ENCODE peak calls at places on chromosomes 2 and 18, in five cellular contexts. K, S, Y, J and T are unnamed samples.

GRCh38 chr2:96264656-96265348 is 995 bp downstream of the TMEM127 start:
- DNase-seq in K (no peak), S (no peak), Y (no peak), J (peak; percentile 54), T (peak; percentile 43)

GRCh38 chr2:101480764-101481163 is 5.9 kb upstream of the RFX8 start:
- DNase-seq in K (no peak), S (no peak), Y (no peak), J (no peak), T (no peak)

GRCh38 chr2:72993585-72994280 is 76.4 kb downstream of the EMX1 start:
- DNase-seq in K (peak; percentile 14), S (peak; percentile 52), Y (no peak), J (no peak), T (no peak)

GRCh38 chr2:193868833-193869232 is 1674.1 kb upstream of the TMEFF2 start:
- DNase-seq in K (no peak), S (no peak), Y (no peak), J (no peak), T (no peak)

GRCh38 chr2:26175191-26175715 is 2.4 kb downstream of the GAREM2 start:
- DNase-seq in K (no peak), S (no peak), Y (no peak), J (no peak), T (no peak)

GRCh38 chr2:181954538-181954883 is 31.1 kb upstream of the PPP1R1C start:
- DNase-seq in K (no peak), S (no peak), Y (no peak), J (no peak), T (no peak)

GRCh38 chr2:163982938-163983337 is 247.1 kb upstream of the FIGN start:
- DNase-seq in K (no peak), S (no peak), Y (no peak), J (no peak), T (no peak)

GRCh38 chr2:12213222-12213621 is 466.8 kb downstream of the LPIN1 start:
- DNase-seq in K (no peak), S (no peak), Y (no peak), J (no peak), T (no peak)

GRCh38 chr2:129877289-129877741 is 102.2 kb upstream of the RAB6C start:
- DNase-seq in K (peak; percentile 90), S (peak; percentile 94), Y (peak; percentile 92), J (no peak), T (peak; percentile 74)

GRCh38 chr2:112768432-112768831 is 4.0 kb upstream of the CKAP2L start:
- DNase-seq in K (no peak), S (no peak), Y (no peak), J (no peak), T (no peak)

GRCh38 chr2:130336150-130336876 is 6.4 kb upstream of the IMP4 start:
- DNase-seq in K (no peak), S (no peak), Y (no peak), J (peak; percentile 32), T (no peak)

GRCh38 chr2:223837290-223838061 is at the start of gene AP1S3:
- DNase-seq in K (peak; percentile 84), S (peak; percentile 93), Y (peak; percentile 80), J (peak; percentile 69), T (peak; percentile 77)

GRCh38 chr2:85578243-85579180 is 1.1 kb downstream of the VAMP8 start:
- DNase-seq in K (peak; percentile 63), S (peak; percentile 91), Y (no peak), J (no peak), T (no peak)

GRCh38 chr2:214960677-214961076 is 151.2 kb upstream of the BARD1 start:
- DNase-seq in K (no peak), S (no peak), Y (no peak), J (no peak), T (no peak)

GRCh38 chr2:140472676-140473075 is 1658.1 kb downstream of the LRP1B start:
- DNase-seq in K (no peak), S (no peak), Y (no peak), J (no peak), T (no peak)

GRCh38 chr2:235106874-235107639 is 155.2 kb downstream of the SH3BP4 start:
- DNase-seq in K (peak; percentile 69), S (no peak), Y (peak; percentile 64), J (peak; percentile 79), T (peak; percentile 18)

GRCh38 chr2:105906481-105906880 is 161.8 kb downstream of the NCK2 start:
- DNase-seq in K (no peak), S (no peak), Y (no peak), J (no peak), T (no peak)

GRCh38 chr2:219624565-219624964 is 2.9 kb upstream of the SLC4A3 start:
- DNase-seq in K (no peak), S (peak; percentile 64), Y (no peak), J (no peak), T (no peak)

GRCh38 chr2:113823729-113824595 is 65.9 kb upstream of the ACTR3 start:
- DNase-seq in K (no peak), S (no peak), Y (no peak), J (no peak), T (no peak)

GRCh38 chr2:31980674-31981356 is 30.0 kb downstream of the MEMO1 start:
- DNase-seq in K (no peak), S (no peak), Y (no peak), J (peak; percentile 25), T (peak; percentile 47)

GRCh38 chr2:89763581-89764485 is 1072.4 kb downstream of the RPIA start:
- DNase-seq in K (peak; percentile 25), S (peak; percentile 75), Y (no peak), J (no peak), T (no peak)

GRCh38 chr2:46540496-46541342 is 61.4 kb downstream of the TMEM247 start:
- DNase-seq in K (no peak), S (no peak), Y (no peak), J (peak; percentile 42), T (no peak)

GRCh38 chr2:98691307-98691706 is 39.6 kb downstream of the MGAT4A start:
- DNase-seq in K (no peak), S (no peak), Y (no peak), J (peak; percentile 48), T (no peak)

GRCh38 chr2:28270456-28271146 is 122.1 kb upstream of the FOSL2 start:
- DNase-seq in K (no peak), S (no peak), Y (no peak), J (no peak), T (no peak)

GRCh38 chr2:160293401-160293911 is 93.4 kb upstream of the ITGB6 start:
- DNase-seq in K (no peak), S (no peak), Y (no peak), J (no peak), T (no peak)

GRCh38 chr2:145283131-145283530 is 763.2 kb upstream of the ZEB2 start:
- DNase-seq in K (no peak), S (no peak), Y (no peak), J (no peak), T (no peak)
- TF ChIP-seq POLR2AphosphoS5 in K (no peak), S (no peak), Y (no peak), J (no peak), T (no peak)

GRCh38 chr2:54330226-54331094 is 74.4 kb upstream of the TSPYL6 start:
- DNase-seq in K (peak; percentile 97), S (peak; percentile 96), Y (peak; percentile 96), J (peak; percentile 95), T (peak; percentile 84)

GRCh38 chr2:54329482-54330225 is 73.6 kb upstream of the TSPYL6 start:
- DNase-seq in K (no peak), S (no peak), Y (no peak), J (peak; percentile 44), T (no peak)

GRCh38 chr2:54336136-54336976 is 80.3 kb upstream of the TSPYL6 start:
- DNase-seq in K (no peak), S (no peak), Y (no peak), J (no peak), T (no peak)

GRCh38 chr2:54332386-54332785 is 76.4 kb upstream of the TSPYL6 start:
- DNase-seq in K (no peak), S (no peak), Y (no peak), J (no peak), T (no peak)

DNA sequence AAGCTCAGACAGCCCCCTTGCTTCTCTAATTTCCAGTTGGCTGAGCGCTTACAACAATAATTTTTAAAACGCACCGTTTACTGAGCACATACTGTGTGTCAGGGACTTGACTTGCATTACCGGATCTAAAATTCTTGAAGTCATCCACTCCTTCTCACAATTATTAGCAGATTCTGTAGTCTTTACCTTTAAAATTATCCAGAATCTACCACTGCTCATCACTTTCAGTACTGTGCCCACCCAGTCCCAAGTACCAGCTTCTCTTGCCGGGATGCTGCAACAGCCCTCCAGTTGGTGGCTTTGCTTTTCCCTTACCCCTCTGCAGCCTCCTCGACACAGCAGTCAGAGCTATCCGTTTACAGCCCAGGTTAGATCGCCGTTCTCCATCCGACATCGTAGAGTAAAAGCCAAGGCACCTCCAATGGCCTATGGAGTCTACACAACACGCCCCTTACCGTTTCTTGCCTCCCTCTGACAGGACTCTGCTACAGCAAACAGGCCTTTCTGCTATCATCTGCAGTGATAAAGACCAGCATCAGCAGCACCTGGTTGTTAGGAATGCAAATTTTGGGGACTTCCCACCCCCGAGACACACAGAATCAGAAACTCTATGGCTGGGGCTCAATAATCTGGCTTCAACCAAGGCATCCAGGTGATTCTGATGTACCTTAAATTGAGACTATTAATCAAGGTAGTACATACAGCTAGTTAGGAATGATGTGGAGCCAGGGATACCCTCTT is 75.2 kb upstream of the TSPYL6 start:
- DNase-seq in K (no peak), S (no peak), Y (no peak), J (no peak), T (no peak)
- TF ChIP-seq POLR2A in K (no peak), S (no peak), Y (no peak), J (no peak), T (no peak)

DNA sequence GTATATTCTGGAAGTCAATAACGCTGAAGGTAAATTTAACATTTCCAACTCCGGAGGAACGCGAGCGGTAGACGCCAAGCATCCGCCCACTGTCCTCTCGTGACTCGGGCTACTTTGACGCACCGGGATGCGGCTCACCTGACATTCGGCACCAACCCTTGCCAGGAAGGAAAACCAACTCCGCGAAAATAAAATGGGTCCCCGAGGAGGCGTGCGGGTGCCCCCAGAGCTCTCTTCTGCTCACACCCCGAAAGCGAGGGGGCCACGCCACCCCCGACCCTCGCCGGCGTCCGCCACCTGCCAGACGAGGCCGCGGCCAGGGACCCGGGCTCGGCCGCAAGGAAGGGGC is 661 bp downstream of the ITSN2 start:
- DNase-seq in K (peak; percentile 52), S (peak; percentile 91), Y (peak; percentile 68), J (no peak), T (no peak)
- TF ChIP-seq POLR2AphosphoS5 in K (peak; percentile 50), S (peak; percentile 4), Y (peak; percentile 63), J (no peak), T (no peak)

DNA sequence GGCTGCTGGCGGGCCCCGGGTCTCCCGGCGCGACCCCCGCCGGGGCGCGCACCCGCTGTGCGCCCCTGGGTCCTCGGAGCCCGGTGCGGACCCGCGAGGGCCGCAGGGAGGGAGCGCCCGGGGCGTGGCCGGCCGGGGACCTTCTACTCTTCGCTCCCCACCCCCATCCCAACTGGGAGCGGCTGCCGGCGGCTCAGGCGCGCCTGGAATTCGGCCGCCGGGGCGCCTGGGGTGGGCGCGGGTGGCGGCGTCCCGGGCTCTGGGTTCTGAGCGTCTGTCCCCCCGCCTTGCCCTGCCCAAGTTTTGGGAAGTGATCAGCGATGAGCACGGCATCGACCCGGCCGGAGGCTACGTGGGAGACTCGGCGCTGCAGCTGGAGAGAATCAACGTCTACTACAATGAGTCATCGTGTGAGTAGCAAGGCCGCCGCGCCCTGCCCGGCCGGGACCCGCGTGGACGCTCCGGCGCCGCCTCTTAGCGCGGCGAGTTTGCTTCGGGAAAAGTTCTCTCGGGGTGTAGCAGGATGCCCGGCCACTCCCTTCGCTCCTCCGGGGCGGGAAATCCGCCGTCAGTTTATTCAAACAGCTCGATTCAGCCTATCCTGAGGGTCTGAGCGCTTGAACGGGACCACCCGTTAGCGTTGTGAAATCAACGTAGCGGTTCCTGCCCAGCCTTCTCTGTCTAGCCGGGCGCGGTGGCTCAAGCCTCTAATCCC is 502 bp downstream of the TUBB6 start:
- DNase-seq in K (peak; percentile 70), S (peak; percentile 87), Y (peak; percentile 22), J (peak; percentile 29), T (peak; percentile 62)
- TF ChIP-seq POLR2A in K (no peak), S (peak; percentile 9), Y (peak; percentile 46), J (no peak), T (no peak)

GRCh38 chr2:66437601-66438497 is 2.9 kb downstream of the MEIS1 start:
- DNase-seq in K (no peak), S (no peak), Y (no peak), J (no peak), T (no peak)
- TF ChIP-seq POLR2AphosphoS5 in K (no peak), S (no peak), Y (no peak), J (no peak), T (no peak)